ENCODE peak calls at places on chromosomes 1 and 21, in ten cellular contexts. L is OCI-LY7, U is left ventricle myocardium inferior, V is AG04450, D is ovary, T is MM.1S, H is heart right ventricle, O is A549, B is tibial artery, G is K562. S is an unnamed sample.

GRCh38 chr1:228830954-228831481 is 95.7 kb downstream of the RHOU start:
- DNase-seq in L (no peak), H (no peak), V (peak), G (no peak), O (no peak), T (no peak), B (no peak), D (no peak), U (no peak), S (no peak)

GRCh38 chr1:11761988-11762406 is at the start of gene C1orf167:
- DNase-seq in G (peak), V (no peak), T (no peak), O (no peak), U (no peak), H (no peak), L (no peak), D (no peak), B (no peak), S (no peak)

GRCh38 chr1:162554258-162554657 is 7.3 kb upstream of the UAP1 start:
- DNase-seq in B (no peak), H (no peak), V (no peak), G (no peak), D (no peak), U (no peak), O (no peak), L (no peak), T (no peak), S (no peak)

GRCh38 chr1:13539683-13540082 is 25.9 kb upstream of the LRRC38 start:
- DNase-seq in L (no peak), V (no peak), T (no peak), O (no peak), U (no peak), D (no peak), G (no peak), B (no peak), H (no peak), S (no peak)

GRCh38 chr21:30186242-30186641 is 19.6 kb upstream of the CLDN17 start:
- DNase-seq in D (no peak), L (no peak), O (no peak), T (no peak), H (no peak), V (no peak), B (no peak), U (no peak), G (no peak), S (no peak)

GRCh38 chr1:59116920-59117542 is 179.9 kb upstream of the FGGY start:
- DNase-seq in D (no peak), L (no peak), H (no peak), T (no peak), O (no peak), V (no peak), B (no peak), G (no peak), U (no peak), S (no peak)

GRCh38 chr1:241837413-241837812 is 10.6 kb upstream of the EXO1 start:
- DNase-seq in U (no peak), H (no peak), O (peak), D (no peak), L (no peak), B (no peak), T (no peak), G (no peak), V (no peak), S (no peak)

GRCh38 chr1:20700636-20701215 is 17.1 kb downstream of the KIF17 start:
- DNase-seq in L (no peak), V (no peak), H (no peak), T (no peak), O (no peak), D (no peak), B (no peak), G (no peak), U (no peak), S (no peak)

GRCh38 chr21:21019681-21020080 is 21.5 kb downstream of the NCAM2 start:
- DNase-seq in D (no peak), O (no peak), H (no peak), B (no peak), G (no peak), T (no peak), U (no peak), V (no peak), L (no peak), S (no peak)

DNA sequence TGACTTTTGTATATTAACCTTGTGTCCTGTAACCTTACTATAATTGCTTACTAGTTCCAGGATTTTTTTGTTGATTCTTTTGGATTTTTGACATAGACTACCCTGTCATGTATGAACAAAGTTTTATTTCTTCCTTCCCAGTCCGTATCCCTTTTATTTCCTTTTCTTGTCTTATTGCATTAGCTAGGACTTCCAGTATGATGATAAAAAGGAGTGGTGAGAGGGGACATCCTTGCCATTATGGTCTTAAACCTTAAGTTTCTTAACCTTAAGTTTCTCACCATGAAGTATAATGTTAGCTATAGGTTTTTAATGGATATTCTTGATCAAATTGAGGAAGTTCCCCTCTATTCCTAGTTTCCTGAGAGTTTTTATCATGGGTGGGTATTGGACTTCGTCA is 24.5 kb upstream of the TBX19 start:
- DNase-seq in U (no peak), L (no peak), H (no peak), G (no peak), V (no peak), B (no peak), O (no peak), D (no peak), T (no peak), S (no peak)
- TF ChIP-seq CTCF in U (no peak), L (no peak), H (no peak), G (no peak), V (no peak), B (no peak), O (no peak), D (no peak), T (no peak), S (no peak)

GRCh38 chr1:6745073-6745472 is 40.2 kb upstream of the CAMTA1 start:
- DNase-seq in U (no peak), G (no peak), V (no peak), L (no peak), B (no peak), D (no peak), T (peak), H (no peak), O (no peak), S (no peak)

GRCh38 chr1:6738987-6739386 is 37.4 kb upstream of the DNAJC11 start:
- DNase-seq in B (no peak), O (no peak), H (no peak), L (no peak), U (no peak), T (no peak), D (no peak), V (no peak), G (no peak), S (no peak)

GRCh38 chr1:6747679-6748078 is 37.6 kb upstream of the CAMTA1 start:
- DNase-seq in T (no peak), L (no peak), B (no peak), O (no peak), V (no peak), G (no peak), U (no peak), D (no peak), H (no peak), S (no peak)

GRCh38 chr1:6743189-6744101 is 41.8 kb upstream of the CAMTA1 start:
- DNase-seq in L (no peak), U (peak), V (peak), T (no peak), H (peak), G (no peak), D (peak), O (peak), B (peak), S (peak)
- H3K4me3 ChIP-seq in L (no peak), U (peak), V (peak), T (no peak), H (no peak), G (no peak), D (no peak), O (no peak), B (peak), S (peak)

DNA sequence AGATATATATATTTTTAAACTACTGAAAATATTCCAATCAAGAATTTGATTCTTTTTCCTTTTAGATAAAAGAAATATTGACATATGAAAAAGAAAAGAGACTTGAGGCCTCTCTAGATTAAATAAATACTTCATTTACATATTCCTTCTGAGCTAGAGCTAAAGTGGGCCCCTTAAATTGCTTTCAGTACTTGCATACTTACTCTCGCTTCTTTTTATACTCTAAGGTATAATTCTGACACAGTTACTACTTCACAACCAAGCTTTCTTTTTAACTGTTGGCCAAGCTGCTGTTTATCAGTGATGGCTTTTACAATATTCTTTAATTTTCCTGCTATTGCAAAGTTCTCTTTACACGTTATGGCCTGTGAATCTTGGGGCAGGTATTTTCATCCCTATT is 24.6 kb downstream of the EXTL2 start:
- DNase-seq in O (no peak), L (no peak), V (no peak), T (no peak), B (no peak), H (no peak), D (no peak), U (no peak), G (no peak), S (no peak)
- H3K27ac ChIP-seq in O (no peak), L (no peak), V (no peak), T (no peak), B (no peak), H (no peak), D (no peak), U (no peak), G (no peak), S (no peak)

GRCh38 chr1:89843279-89844121 is 22.7 kb downstream of the LRRC8D start:
- DNase-seq in H (peak), L (peak), U (peak), D (peak), O (peak), G (no peak), B (peak), V (no peak), T (peak), S (peak)
- TF ChIP-seq CTCF in H (peak), L (peak), U (peak), D (peak), O (peak), G (no peak), B (peak), V (peak), T (peak), S (peak)

GRCh38 chr1:33420870-33421775 is 9.8 kb downstream of the PHC2 start:
- DNase-seq in H (no peak), L (no peak), V (no peak), T (no peak), D (no peak), U (no peak), B (no peak), O (no peak), G (no peak), S (no peak)
- H3K4me3 ChIP-seq in H (no peak), L (no peak), V (no peak), T (no peak), D (no peak), U (no peak), B (no peak), O (no peak), G (no peak), S (no peak)

GRCh38 chr1:44330935-44331334 is 24.1 kb downstream of the ERI3 start:
- DNase-seq in G (no peak), H (no peak), V (no peak), T (no peak), D (no peak), O (no peak), B (no peak), L (no peak), U (no peak), S (no peak)

GRCh38 chr1:44327679-44328491 is 27.2 kb downstream of the ERI3 start:
- DNase-seq in O (peak), B (peak), T (no peak), G (peak), L (no peak), V (peak), D (peak), U (peak), H (peak), S (peak)

GRCh38 chr1:44326821-44327465 is 28.1 kb downstream of the ERI3 start:
- DNase-seq in V (no peak), O (peak), T (no peak), U (no peak), G (no peak), B (no peak), L (no peak), H (no peak), D (no peak), S (no peak)

GRCh38 chr1:44326066-44326701 is 28.9 kb downstream of the ERI3 start:
- DNase-seq in U (no peak), G (no peak), O (no peak), D (no peak), L (no peak), B (no peak), T (no peak), V (no peak), H (no peak), S (no peak)

GRCh38 chr1:44328767-44329416 is 26.2 kb downstream of the ERI3 start:
- DNase-seq in D (no peak), B (no peak), H (no peak), G (no peak), O (no peak), L (no peak), V (no peak), U (no peak), T (no peak), S (no peak)
- H3K27ac ChIP-seq in D (no peak), B (peak), H (no peak), G (no peak), O (peak), L (no peak), V (peak), U (no peak), T (no peak), S (no peak)

DNA sequence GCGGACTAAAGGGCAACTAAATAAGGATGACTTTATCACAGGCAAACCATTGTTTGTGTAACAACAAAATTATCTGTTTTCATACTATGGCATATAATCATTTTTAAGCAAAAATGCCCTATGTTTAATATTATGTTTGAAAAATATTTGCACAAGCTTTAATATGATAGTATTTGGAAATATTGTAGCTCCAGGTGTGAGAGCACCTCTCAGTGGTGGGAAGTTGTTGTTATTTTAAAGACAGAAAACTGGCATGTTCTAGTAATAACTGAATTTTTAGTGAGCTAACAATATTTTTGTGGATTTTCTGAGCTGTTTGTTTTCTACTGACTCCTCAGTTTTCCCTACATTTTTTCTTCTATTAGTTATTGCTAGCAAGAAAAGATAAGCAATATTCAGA is 578.8 kb downstream of the KCNT2 start:
- DNase-seq in H (no peak), B (no peak), U (no peak), V (no peak), O (no peak), L (no peak), D (no peak), T (no peak), G (no peak), S (no peak)
- TF ChIP-seq CTCF in H (no peak), B (no peak), U (no peak), V (no peak), O (no peak), L (no peak), D (no peak), T (no peak), G (no peak), S (no peak)

GRCh38 chr1:53585116-53585515 is 125.9 kb downstream of the DMRTB1 start:
- DNase-seq in L (peak), B (peak), O (no peak), V (peak), G (no peak), U (no peak), T (peak), D (no peak), H (no peak), S (no peak)

GRCh38 chr1:53586765-53587164 is 127.6 kb downstream of the DMRTB1 start:
- DNase-seq in V (no peak), L (no peak), D (no peak), T (no peak), H (no peak), O (no peak), G (no peak), U (no peak), B (no peak), S (peak)

GRCh38 chr1:53583903-53584210 is 124.7 kb downstream of the DMRTB1 start:
- DNase-seq in T (no peak), L (no peak), D (no peak), H (no peak), U (no peak), G (no peak), B (peak), V (no peak), O (no peak), S (no peak)

GRCh38 chr1:53584446-53585102 is 125.4 kb downstream of the DMRTB1 start:
- DNase-seq in O (no peak), D (no peak), B (no peak), T (no peak), L (peak), H (no peak), U (no peak), V (no peak), G (no peak), S (peak)

DNA sequence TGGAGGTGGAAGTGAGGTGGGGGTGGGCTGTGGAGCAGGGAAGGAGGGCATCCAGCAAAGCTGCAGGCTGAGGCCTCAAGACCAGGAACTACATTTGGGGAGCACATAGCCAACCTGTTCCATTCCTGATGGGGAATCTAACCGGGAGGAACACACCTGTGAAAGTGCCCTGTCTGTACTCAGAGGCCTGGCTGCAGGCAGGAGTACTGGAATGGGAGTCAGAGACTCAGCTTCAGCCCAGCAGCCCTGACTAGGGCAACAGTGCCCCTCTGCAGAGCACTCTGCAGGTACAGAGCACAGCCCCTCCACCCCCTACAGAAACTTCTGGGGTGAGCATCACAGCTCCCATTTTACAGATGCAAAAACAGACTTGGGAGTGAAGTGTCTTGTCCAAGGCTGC is 126.4 kb downstream of the DMRTB1 start:
- DNase-seq in G (no peak), U (no peak), L (no peak), B (peak), D (no peak), V (no peak), H (no peak), T (no peak), O (no peak), S (peak)
- H3K4me3 ChIP-seq in G (no peak), U (no peak), L (no peak), B (no peak), D (no peak), V (no peak), H (no peak), T (no peak), O (no peak), S (no peak)

S was measured in coronary artery.